ENCODE peak calls at places on chromosomes 2 and 18, in five cellular contexts. R is HFFc6, O is NCI-H1930, Y is fibroblast of pulmonary artery, X is GM10248. W is an unnamed sample.

GRCh38 chr2:71423817-71424420 is 29.4 kb upstream of the DYSF start:
- DNase-seq in O (no peak), X (no peak), Y (no peak), R (no peak), W (no peak)

GRCh38 chr2:217360781-217361485 is 501.1 kb upstream of the TNP1 start:
- DNase-seq in O (no peak), Y (peak), R (peak), X (no peak), W (no peak)

GRCh38 chr18:48539406-48540328 is 836 bp downstream of the CTIF start:
- DNase-seq in R (peak), O (no peak), Y (peak), X (peak), W (no peak)

GRCh38 chr2:88185480-88185879 is 15.3 kb downstream of the THNSL2 start:
- DNase-seq in Y (no peak), X (no peak), O (no peak), R (no peak), W (no peak)

GRCh38 chr2:44751754-44752479 is 189.6 kb upstream of the SIX3 start:
- DNase-seq in O (no peak), X (no peak), R (no peak), Y (no peak), W (no peak)

GRCh38 chr2:240434728-240435456 is 571 bp upstream of the GPC1 start:
- DNase-seq in X (peak), R (peak), Y (peak), O (peak), W (no peak)

GRCh38 chr2:127080226-127080940 is 26.6 kb downstream of the BIN1 start:
- DNase-seq in X (no peak), R (no peak), Y (no peak), O (no peak), W (no peak)

GRCh38 chr2:46683541-46683940 is 204.2 kb downstream of the TMEM247 start:
- DNase-seq in X (no peak), Y (no peak), O (no peak), R (no peak), W (no peak)

GRCh38 chr2:18522484-18523146 is 37.8 kb downstream of the RDH14 start:
- DNase-seq in R (peak), X (no peak), Y (no peak), O (no peak), W (no peak)

GRCh38 chr18:59402432-59403090 is 43.5 kb upstream of the LMAN1 start:
- DNase-seq in R (peak), X (peak), O (peak), Y (peak), W (peak)

GRCh38 chr2:125745514-125745913 is 910.4 kb upstream of the GYPC start:
- DNase-seq in Y (peak), O (peak), X (no peak), R (peak), W (peak)

GRCh38 chr2:222688912-222689311 is 17.5 kb downstream of the MOGAT1 start:
- DNase-seq in X (no peak), O (no peak), Y (peak), R (no peak), W (no peak)

GRCh38 chr18:59961086-59961485 is 61.3 kb downstream of the PMAIP1 start:
- DNase-seq in X (peak), Y (no peak), R (no peak), O (no peak), W (no peak)

GRCh38 chr2:236535024-236535423 is 34.6 kb upstream of the ACKR3 start:
- DNase-seq in O (no peak), R (no peak), Y (peak), X (no peak), W (no peak)

GRCh38 chr2:83022631-83023210 is 1436.4 kb downstream of the SUCLG1 start:
- DNase-seq in X (no peak), O (no peak), Y (peak), R (no peak), W (no peak)

GRCh38 chr18:5582849-5583667 is 39.3 kb upstream of the EPB41L3 start:
- DNase-seq in R (no peak), X (no peak), O (no peak), Y (peak), W (no peak)

GRCh38 chr2:19474128-19474527 is 115.7 kb upstream of the OSR1 start:
- DNase-seq in X (peak), R (peak), O (no peak), Y (peak), W (peak)

GRCh38 chr2:63590621-63591408 is 2.1 kb downstream of the MDH1 start:
- DNase-seq in X (no peak), R (no peak), Y (no peak), O (no peak), W (peak)

GRCh38 chr2:30078521-30078920 is 68.3 kb upstream of the YPEL5 start:
- DNase-seq in Y (peak), X (no peak), O (no peak), R (peak), W (no peak)

GRCh38 chr2:7333189-7333588 is 416.0 kb downstream of the RNF144A start:
- DNase-seq in R (no peak), Y (no peak), O (no peak), X (no peak), W (no peak)

GRCh38 chr2:210476194-210477128 is at the start of gene LANCL1:
- DNase-seq in R (peak), O (peak), Y (peak), X (peak), W (peak)

GRCh38 chr2:227849906-227850305 is 21.5 kb upstream of the DAW1 start:
- DNase-seq in Y (peak), O (no peak), X (no peak), R (no peak), W (no peak)

GRCh38 chr18:78069784-78070664 is 820.4 kb downstream of the GALR1 start:
- DNase-seq in Y (no peak), R (no peak), X (no peak), O (no peak), W (no peak)

W was measured in GM12878.